ENCODE peak calls at places on chromosomes 3 and 15, in six cellular contexts. Q is epithelial cell of esophagus, R is osteocyte, H is stomach, N is fibroblast of mammary gland, C is T-helper 1 cell. P is an unnamed sample.

GRCh38 chr3:131038326-131038725 is 11.6 kb downstream of the NEK11 start:
- DNase-seq in Q (no peak), R (no peak), H (no peak), N (peak), C (no peak), P (no peak)

GRCh38 chr15:25714538-25714840 is 148.6 kb downstream of the ATP10A start:
- DNase-seq in Q (no peak), R (no peak), H (no peak), N (no peak), C (no peak), P (no peak)

GRCh38 chr3:72338942-72339749 is 509.1 kb downstream of the SHQ1 start:
- DNase-seq in Q (peak), R (no peak), H (peak), N (peak), C (no peak), P (no peak)

GRCh38 chr15:55383687-55384086 is 24.5 kb downstream of the CCPG1 start:
- DNase-seq in Q (no peak), R (no peak), H (no peak), N (no peak), C (no peak), P (no peak)

GRCh38 chr3:195597848-195598247 is 14.1 kb upstream of the APOD start:
- DNase-seq in Q (no peak), R (no peak), H (no peak), N (no peak), C (no peak), P (no peak)

GRCh38 chr3:181239456-181239855 is 249.9 kb upstream of the DNAJC19 start:
- DNase-seq in Q (no peak), R (no peak), H (no peak), N (no peak), C (no peak), P (no peak)

GRCh38 chr3:62587579-62588031 is 214.3 kb upstream of the FEZF2 start:
- DNase-seq in Q (peak), R (no peak), H (no peak), N (peak), C (no peak), P (no peak)

GRCh38 chr3:66394261-66395249 is 106.3 kb downstream of the LRIG1 start:
- DNase-seq in Q (no peak), R (no peak), H (no peak), N (no peak), C (no peak), P (no peak)

GRCh38 chr3:79979990-79980389 is 212.2 kb upstream of the ROBO1 start:
- DNase-seq in Q (no peak), R (no peak), H (no peak), N (no peak), C (no peak), P (no peak)

GRCh38 chr3:15726043-15726442 is 71.7 kb downstream of the ANKRD28 start:
- DNase-seq in Q (peak), R (no peak), H (no peak), N (peak), C (no peak), P (no peak)

GRCh38 chr3:190585771-190586630 is 72.1 kb downstream of the IL1RAP start:
- DNase-seq in Q (peak), R (no peak), H (no peak), N (peak), C (no peak), P (no peak)

GRCh38 chr3:111519193-111519592 is 22.8 kb upstream of the CD96 start:
- DNase-seq in Q (no peak), R (no peak), H (no peak), N (no peak), C (no peak), P (no peak)

P was measured in CD8-positive, alpha-beta memory T cell.